ENCODE peak calls at places on chromosomes 5 and 9, in four cellular contexts. Y is endothelial cell of umbilical vein, Z is K562, I is GM12878. U is an unnamed sample.

GRCh38 chr5:179484201-179484600 is 66.2 kb upstream of the RUFY1 start:
- DNase-seq in Y (no peak), Z (no peak), I (no peak), U (no peak)

GRCh38 chr5:59368951-59369350 is 524.6 kb downstream of the PDE4D start:
- DNase-seq in Y (no peak), Z (no peak), I (no peak), U (no peak)

GRCh38 chr5:139657363-139658321 is 9.5 kb downstream of the CXXC5 start:
- DNase-seq in Y (no peak), Z (no peak), I (no peak), U (no peak)

GRCh38 chr9:126521089-126521488 is 92.6 kb upstream of the LMX1B start:
- DNase-seq in Y (no peak), Z (no peak), I (no peak), U (no peak)

GRCh38 chr5:135183464-135183863 is 149.4 kb upstream of the PITX1 start:
- DNase-seq in Y (no peak), Z (no peak), I (no peak), U (no peak)

GRCh38 chr9:91274950-91275349 is 86.8 kb downstream of the AUH start:
- DNase-seq in Y (no peak), Z (no peak), I (no peak), U (no peak)

GRCh38 chr5:81787843-81788242 is 36.9 kb upstream of the SSBP2 start:
- DNase-seq in Y (peak), Z (no peak), I (no peak), U (peak)

GRCh38 chr9:119318371-119318770 is 50.9 kb downstream of the BRINP1 start:
- DNase-seq in Y (no peak), Z (no peak), I (no peak), U (no peak)

GRCh38 chr5:54643679-54644078 is 126.1 kb downstream of the SNX18 start:
- DNase-seq in Y (peak), Z (no peak), I (no peak), U (peak)

GRCh38 chr5:133343196-133343595 is 269.1 kb downstream of the FSTL4 start:
- DNase-seq in Y (no peak), Z (no peak), I (no peak), U (no peak)

GRCh38 chr5:34531736-34532135 is 124.4 kb upstream of the RAI14 start:
- DNase-seq in Y (no peak), Z (no peak), I (no peak), U (peak)

GRCh38 chr5:116939641-116940040 is 365.0 kb upstream of the SEMA6A start:
- DNase-seq in Y (no peak), Z (no peak), I (no peak), U (no peak)

GRCh38 chr5:44993286-44993685 is 184.5 kb downstream of the MRPS30 start:
- DNase-seq in Y (no peak), Z (no peak), I (no peak), U (no peak)

GRCh38 chr9:116318463-116319271 is 165.1 kb downstream of the PAPPA start:
- DNase-seq in Y (no peak), Z (no peak), I (no peak), U (peak)

GRCh38 chr9:99563364-99563763 is 258.3 kb upstream of the NR4A3 start:
- DNase-seq in Y (no peak), Z (no peak), I (no peak), U (no peak)

GRCh38 chr5:126849101-126849678 is 72.3 kb downstream of the LMNB1 start:
- DNase-seq in Y (no peak), Z (no peak), I (no peak), U (peak)

GRCh38 chr5:141779642-141780041 is 97.6 kb upstream of the ARAP3 start:
- DNase-seq in Y (no peak), Z (no peak), I (no peak), U (peak)

GRCh38 chr5:169352901-169353300 is 52.0 kb upstream of the SLIT3 start:
- DNase-seq in Y (no peak), Z (no peak), I (no peak), U (no peak)

GRCh38 chr9:83154087-83154736 is 91.3 kb upstream of the RASEF start:
- DNase-seq in Y (no peak), Z (no peak), I (peak), U (peak)

GRCh38 chr9:88663766-88664419 is 128.9 kb downstream of the NXNL2 start:
- DNase-seq in Y (no peak), Z (no peak), I (no peak), U (peak)

GRCh38 chr5:149616727-149617284 is 35.5 kb downstream of the ARHGEF37 start:
- DNase-seq in Y (no peak), Z (no peak), I (peak), U (no peak)

GRCh38 chr5:33299621-33300208 is 141.1 kb upstream of the TARS1 start:
- DNase-seq in Y (peak), Z (no peak), I (peak), U (peak)

GRCh38 chr5:135135530-135136201 is 101.6 kb upstream of the PITX1 start:
- DNase-seq in Y (no peak), Z (peak), I (no peak), U (peak)

GRCh38 chr5:172733179-172733973 is 37.6 kb downstream of the DUSP1 start:
- DNase-seq in Y (peak), Z (no peak), I (no peak), U (peak)
- TF ChIP-seq FOS in Y (no peak), Z (no peak), I (no peak), U (peak)

GRCh38 chr5:14851597-14851996 is 20.0 kb downstream of the ANKH start:
- DNase-seq in Y (no peak), Z (no peak), I (no peak), U (no peak)

GRCh38 chr5:14849516-14850294 is 21.9 kb downstream of the ANKH start:
- DNase-seq in Y (no peak), Z (no peak), I (no peak), U (no peak)

GRCh38 chr5:14851067-14851422 is 20.5 kb downstream of the ANKH start:
- DNase-seq in Y (no peak), Z (no peak), I (no peak), U (no peak)

GRCh38 chr5:14851999-14852526 is 19.5 kb downstream of the ANKH start:
- DNase-seq in Y (no peak), Z (no peak), I (no peak), U (no peak)

GRCh38 chr5:14850419-14851066 is 21.0 kb downstream of the ANKH start:
- DNase-seq in Y (no peak), Z (no peak), I (no peak), U (no peak)
- TF ChIP-seq FOS in Y (no peak), Z (no peak), I (no peak), U (no peak)

GRCh38 chr5:146072595-146072994 is 32.8 kb downstream of the PLAC8L1 start:
- DNase-seq in Y (no peak), Z (no peak), I (no peak), U (no peak)
- TF ChIP-seq FOS in Y (no peak), Z (no peak), I (no peak), U (no peak)

DNA sequence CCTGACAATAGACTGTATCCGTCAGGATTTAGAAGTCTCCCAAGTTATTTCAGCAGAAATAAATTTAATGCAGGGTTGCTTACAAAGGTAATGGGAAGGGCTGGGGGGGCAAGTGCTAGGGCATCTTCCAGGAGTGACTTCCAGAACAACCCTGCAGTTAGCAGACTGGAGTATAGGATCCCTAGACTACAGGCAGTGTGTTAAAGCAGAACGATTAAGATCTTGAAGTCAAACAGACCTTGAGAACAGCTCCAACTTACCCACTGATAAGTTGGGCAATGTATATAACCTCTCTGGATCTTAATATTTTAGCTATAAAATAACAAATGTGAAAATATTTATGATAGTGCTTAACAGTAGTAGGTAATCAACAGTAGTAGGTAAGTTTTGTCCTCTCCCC is 113.6 kb upstream of the LIFR start:
- DNase-seq in Y (no peak), Z (no peak), I (no peak), U (no peak)
- TF ChIP-seq FOS in Y (no peak), Z (no peak), I (no peak), U (no peak)

DNA sequence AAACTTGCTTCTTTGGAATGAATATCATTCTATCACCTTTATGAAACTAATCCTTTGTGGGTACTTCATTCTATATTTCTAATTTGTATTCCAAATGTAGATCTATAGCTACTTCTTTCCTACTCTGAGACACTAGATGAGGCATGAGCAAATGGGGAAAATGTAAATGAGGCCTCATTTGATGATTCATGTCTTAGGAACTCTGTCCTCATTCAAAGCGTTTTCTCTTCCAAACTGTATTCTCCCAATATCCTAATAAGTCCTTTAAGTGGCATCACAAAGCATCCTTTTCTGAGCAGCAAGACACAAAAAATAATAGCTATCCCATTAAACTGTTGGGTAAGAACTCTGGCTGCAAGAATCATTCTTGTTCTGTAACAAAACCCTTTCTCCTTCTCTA is 56.1 kb downstream of the TTLL11 start:
- DNase-seq in Y (no peak), Z (no peak), I (no peak), U (peak)
- TF ChIP-seq FOS in Y (peak), Z (no peak), I (no peak), U (peak)

DNA sequence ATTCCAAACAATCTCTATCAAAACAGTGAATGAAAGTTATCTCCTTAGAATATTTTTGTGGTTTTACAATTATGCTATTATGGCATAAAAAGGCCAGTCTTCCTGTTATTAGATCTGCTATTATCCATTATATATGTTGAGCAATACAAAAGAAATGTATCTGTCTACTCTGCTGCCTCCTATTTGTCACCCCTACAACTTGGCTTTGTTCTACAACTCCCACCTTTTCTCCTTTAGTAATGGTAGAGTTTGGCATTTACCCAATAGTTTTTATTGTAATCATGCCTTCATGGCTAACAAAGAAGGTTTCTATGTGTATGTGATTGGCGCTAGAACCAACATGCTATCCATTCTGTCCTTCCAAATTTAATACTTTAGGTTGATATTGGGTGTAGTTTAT is 189.2 kb upstream of the PRDM9 start:
- DNase-seq in Y (no peak), Z (no peak), I (no peak), U (no peak)
- TF ChIP-seq FOS in Y (no peak), Z (no peak), I (no peak), U (no peak)

DNA sequence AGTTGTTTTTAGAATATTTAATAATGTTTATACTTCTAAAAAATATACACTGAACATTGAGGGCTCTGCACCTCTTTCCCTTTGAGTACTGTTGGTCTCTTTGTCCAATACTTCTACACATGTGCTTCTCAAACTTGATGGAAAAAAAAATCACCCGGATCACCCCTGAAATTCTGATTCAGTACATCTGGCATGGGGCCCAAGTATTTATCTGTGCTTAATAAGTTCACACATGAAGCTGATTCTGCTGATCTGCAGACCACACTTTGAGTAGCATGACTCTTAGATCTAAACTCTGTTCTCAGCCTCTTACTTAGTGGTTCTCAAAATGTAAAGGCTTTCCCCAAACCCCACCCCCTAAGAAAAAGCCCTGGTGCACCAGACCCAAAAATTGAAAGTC is 12.0 kb downstream of the RUSC2 start:
- DNase-seq in Y (no peak), Z (no peak), I (no peak), U (no peak)
- TF ChIP-seq FOS in Y (no peak), Z (no peak), I (no peak), U (no peak)